ENCODE peak calls at places on chromosome 4, in six cellular contexts. P, V, W, Y, X and I are unnamed samples.

GRCh38 chr4:108775921-108776320 is 13.1 kb upstream of the ETNPPL start:
- DNase-seq in P (no peak), V (no peak), W (no peak), Y (no peak), X (no peak), I (no peak)

GRCh38 chr4:185878633-185879032 is 66.6 kb upstream of the SORBS2 start:
- DNase-seq in P (no peak), V (no peak), W (no peak), Y (peak; percentile 63), X (no peak), I (no peak)

GRCh38 chr4:119300388-119301131 is 21.4 kb downstream of the FABP2 start:
- DNase-seq in P (peak; percentile 97), V (peak; percentile 90), W (peak; percentile 78), Y (peak; percentile 98), X (peak; percentile 95), I (peak; percentile 93)

GRCh38 chr4:180900781-180901180 is 1342.4 kb upstream of the TENM3 start:
- DNase-seq in P (no peak), V (peak; percentile 7), W (no peak), Y (no peak), X (no peak), I (no peak)

GRCh38 chr4:17098946-17099345 is 200.5 kb upstream of the LDB2 start:
- DNase-seq in P (no peak), V (no peak), W (no peak), Y (no peak), X (no peak), I (no peak)

GRCh38 chr4:136768925-136769275 is 763.4 kb downstream of the PCDH18 start:
- DNase-seq in P (no peak), V (no peak), W (no peak), Y (no peak), X (no peak), I (no peak)

GRCh38 chr4:41216294-41217019 is 2.1 kb upstream of the APBB2 start:
- DNase-seq in P (peak; percentile 64), V (peak; percentile 62), W (no peak), Y (peak; percentile 93), X (peak; percentile 83), I (no peak)

GRCh38 chr4:182231080-182231479 is 12.1 kb upstream of the TENM3 start:
- DNase-seq in P (no peak), V (peak; percentile 94), W (no peak), Y (no peak), X (no peak), I (no peak)

GRCh38 chr4:34258176-34258575 is 1986.1 kb downstream of the ARAP2 start:
- DNase-seq in P (no peak), V (peak; percentile 1), W (no peak), Y (no peak), X (no peak), I (no peak)

GRCh38 chr4:157634057-157634456 is 413.5 kb downstream of the GRIA2 start:
- DNase-seq in P (no peak), V (no peak), W (no peak), Y (peak; percentile 26), X (no peak), I (no peak)

GRCh38 chr4:164501074-164501473 is 252.9 kb upstream of the SMIM31 start:
- DNase-seq in P (no peak), V (peak; percentile 83), W (no peak), Y (no peak), X (no peak), I (no peak)

GRCh38 chr4:70913947-70914445 is 11.8 kb downstream of the MOB1B start:
- DNase-seq in P (no peak), V (no peak), W (no peak), Y (no peak), X (no peak), I (no peak)

GRCh38 chr4:169626328-169627282 is 6.2 kb downstream of the CLCN3 start:
- DNase-seq in P (no peak), V (no peak), W (no peak), Y (no peak), X (no peak), I (no peak)

GRCh38 chr4:8051644-8052043 is 107.0 kb downstream of the ABLIM2 start:
- DNase-seq in P (no peak), V (no peak), W (no peak), Y (peak; percentile 36), X (no peak), I (no peak)

GRCh38 chr4:181684310-181684709 is 558.9 kb upstream of the TENM3 start:
- DNase-seq in P (no peak), V (peak; percentile 86), W (no peak), Y (no peak), X (no peak), I (no peak)

GRCh38 chr4:74531952-74532794 is 87.2 kb downstream of the AREG start:
- DNase-seq in P (no peak), V (peak; percentile 66), W (no peak), Y (no peak), X (peak; percentile 33), I (no peak)

GRCh38 chr4:167100120-167100519 is 134.2 kb downstream of the SPOCK3 start:
- DNase-seq in P (no peak), V (peak; percentile 62), W (no peak), Y (no peak), X (no peak), I (no peak)

GRCh38 chr4:123484291-123484926 is 87.8 kb downstream of the SPRY1 start:
- DNase-seq in P (no peak), V (no peak), W (no peak), Y (no peak), X (peak; percentile 30), I (no peak)

GRCh38 chr4:78242071-78242470 is 184.9 kb downstream of the FRAS1 start:
- DNase-seq in P (no peak), V (peak; percentile 34), W (no peak), Y (no peak), X (no peak), I (no peak)

GRCh38 chr4:93467484-93468155 is 360.9 kb upstream of the ATOH1 start:
- DNase-seq in P (no peak), V (no peak), W (no peak), Y (no peak), X (no peak), I (no peak)

GRCh38 chr4:121122661-121123060 is 41.5 kb downstream of the TNIP3 start:
- DNase-seq in P (no peak), V (peak; percentile 38), W (no peak), Y (no peak), X (no peak), I (no peak)

GRCh38 chr4:153651041-153651960 is 32.8 kb upstream of the TLR2 start:
- DNase-seq in P (no peak), V (no peak), W (no peak), Y (no peak), X (peak; percentile 35), I (no peak)

DNA sequence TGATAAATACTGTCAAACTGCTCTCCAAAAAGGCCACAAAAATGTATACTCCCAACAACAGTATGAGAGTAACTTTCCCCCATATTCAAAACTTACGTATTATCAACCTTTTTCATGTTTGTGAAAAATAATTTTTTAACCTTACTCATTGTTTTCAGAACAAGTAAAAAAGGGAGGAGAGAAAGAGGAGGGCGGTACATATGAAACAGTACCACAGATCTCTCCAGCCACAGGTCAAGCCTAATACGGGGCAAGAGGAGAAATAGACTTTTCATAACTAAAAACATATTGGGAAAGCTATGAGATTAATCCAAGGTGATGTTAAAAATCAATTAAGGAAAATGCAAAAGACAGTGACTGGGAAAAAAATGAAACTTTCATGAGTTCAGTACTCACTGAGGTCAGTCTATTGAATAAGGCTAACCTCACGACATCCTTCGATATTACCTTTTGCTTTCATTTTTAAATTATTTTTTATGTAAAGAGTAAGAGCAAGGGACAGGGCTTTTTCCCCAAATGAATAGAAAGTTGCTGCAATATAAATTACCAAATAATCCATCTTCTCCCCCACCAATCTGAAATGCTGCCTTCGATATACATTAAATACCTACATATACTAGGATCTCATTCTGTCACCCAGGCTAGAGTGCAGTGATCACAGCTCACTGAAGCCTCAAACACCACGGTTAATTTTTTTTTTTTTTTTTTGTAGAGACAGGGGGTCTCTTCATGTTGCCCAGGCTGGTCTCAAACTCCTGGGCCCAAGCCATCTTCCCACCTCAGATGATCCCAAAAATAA is 25.3 kb downstream of the FBXW7 start:
- DNase-seq in P (no peak), V (no peak), W (no peak), Y (no peak), X (no peak), I (no peak)
- H3K27ac ChIP-seq in P (no peak overlapping the region), V (no peak overlapping the region), W (no peak overlapping the region), Y (no peak overlapping the region), X (no peak overlapping the region), I (no peak overlapping the region)

GRCh38 chr4:105805501-105806120 is 89.7 kb upstream of the NPNT start:
- DNase-seq in P (no peak), V (no peak), W (no peak), Y (no peak), X (no peak), I (no peak)

GRCh38 chr4:105808030-105808429 is 87.2 kb upstream of the NPNT start:
- DNase-seq in P (no peak), V (no peak), W (no peak), Y (no peak), X (no peak), I (no peak)

GRCh38 chr4:105807496-105807895 is 87.8 kb upstream of the NPNT start:
- DNase-seq in P (no peak), V (peak; percentile 32), W (no peak), Y (no peak), X (no peak), I (no peak)

GRCh38 chr4:105808459-105809041 is 86.7 kb upstream of the NPNT start:
- DNase-seq in P (no peak), V (peak; percentile 72), W (no peak), Y (no peak), X (no peak), I (no peak)
- H3K27ac ChIP-seq in P (peak overlapping the region; percentile 71), V (peak overlapping the region; percentile 18), W (no peak overlapping the region), Y (no peak overlapping the region), X (no peak overlapping the region), I (no peak overlapping the region)

DNA sequence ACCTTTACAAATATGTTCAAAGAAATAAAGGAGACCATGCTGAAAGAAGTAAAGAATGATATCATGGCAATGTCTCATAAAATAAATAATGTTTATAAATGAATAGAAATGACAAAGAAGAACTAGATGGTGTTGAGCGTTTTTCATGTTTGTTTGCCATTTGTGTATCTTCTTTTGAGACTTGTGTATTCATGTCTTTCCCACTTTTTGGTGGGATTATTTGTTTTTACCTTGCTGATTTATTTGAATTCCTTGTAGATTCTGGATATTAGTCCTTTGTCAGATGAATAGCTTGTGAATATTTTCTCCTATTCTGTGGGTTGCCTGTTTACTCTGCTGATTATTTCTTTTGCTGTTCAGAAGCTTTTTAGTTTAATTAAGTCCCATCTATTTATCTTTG is 732.4 kb downstream of the FAT4 start:
- DNase-seq in P (no peak), V (no peak), W (no peak), Y (no peak), X (no peak), I (no peak)
- H3K27ac ChIP-seq in P (no peak overlapping the region), V (no peak overlapping the region), W (no peak overlapping the region), Y (no peak overlapping the region), X (no peak overlapping the region), I (no peak overlapping the region)

DNA sequence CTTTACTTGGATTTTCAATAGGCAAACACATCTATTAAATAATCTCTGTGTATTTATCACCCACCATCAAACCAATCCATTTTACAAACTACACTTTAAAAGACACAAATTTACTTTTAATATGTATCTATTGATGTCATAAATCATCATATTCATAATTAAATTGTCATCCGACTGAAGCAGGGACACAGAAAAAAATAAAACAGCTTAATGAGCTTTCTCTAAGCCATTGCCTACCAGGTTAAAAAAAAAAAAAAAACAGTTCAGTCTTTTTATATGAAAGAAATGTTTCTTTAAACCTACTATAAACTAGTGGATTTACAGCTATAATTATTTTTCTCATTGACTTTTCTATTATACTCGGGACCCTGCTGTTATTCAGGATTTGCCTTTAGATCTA is 57.3 kb downstream of the PABPC4L start:
- DNase-seq in P (no peak), V (no peak), W (no peak), Y (no peak), X (no peak), I (no peak)
- H3K27ac ChIP-seq in P (no peak overlapping the region), V (no peak overlapping the region), W (no peak overlapping the region), Y (no peak overlapping the region), X (no peak overlapping the region), I (no peak overlapping the region)

GRCh38 chr4:125357675-125358074 is 42.9 kb downstream of the FAT4 start:
- DNase-seq in P (no peak), V (no peak), W (no peak), Y (no peak), X (no peak), I (no peak)
- H3K27ac ChIP-seq in P (no peak overlapping the region), V (no peak overlapping the region), W (no peak overlapping the region), Y (no peak overlapping the region), X (no peak overlapping the region), I (no peak overlapping the region)